ENCODE peak calls at places on chromosomes 1 and 21, in four cellular contexts. O, K, C and G are unnamed samples.

GRCh38 chr1:37476460-37477197 is 2.2 kb downstream of the ZC3H12A start:
- DNase-seq in O (no peak), K (peak), C (no peak), G (no peak)

GRCh38 chr1:36582066-36582755 is 99.5 kb upstream of the CSF3R start:
- DNase-seq in O (no peak), K (no peak), C (no peak), G (no peak)

GRCh38 chr1:72283204-72284083 is 1.1 kb upstream of the NEGR1 start:
- DNase-seq in K (no peak), C (no peak), O (no peak), G (peak)

GRCh38 chr21:44455524-44456206 is 355 bp downstream of the LRRC3 start:
- DNase-seq in K (no peak), O (no peak), C (no peak), G (peak)

GRCh38 chr1:50422675-50422945 is 633 bp downstream of the DMRTA2 start:
- DNase-seq in O (no peak), C (no peak), K (no peak), G (no peak)

GRCh38 chr1:205945056-205945455 is 1.8 kb upstream of the SLC26A9 start:
- DNase-seq in K (peak), C (no peak), O (peak), G (no peak)

GRCh38 chr1:46133181-46133658 is 791 bp upstream of the PIK3R3 start:
- DNase-seq in O (peak), C (no peak), K (no peak), G (no peak)

GRCh38 chr1:116483481-116484309 is 87.1 kb downstream of the CD58 start:
- DNase-seq in O (no peak), K (no peak), C (no peak), G (no peak)

GRCh38 chr1:2607681-2608041 is 21.1 kb downstream of the PRXL2B start:
- DNase-seq in C (no peak), O (no peak), K (no peak), G (no peak)

GRCh38 chr1:198936371-198937083 is 297.7 kb downstream of the PTPRC start:
- DNase-seq in O (no peak), C (no peak), K (no peak), G (no peak)

GRCh38 chr1:187842406-187843165 is 1013.8 kb downstream of the PLA2G4A start:
- DNase-seq in C (no peak), O (no peak), K (no peak), G (no peak)

GRCh38 chr1:151579436-151580225 is 32.2 kb upstream of the SNX27 start:
- DNase-seq in O (no peak), K (no peak), C (no peak), G (no peak)

GRCh38 chr1:12546771-12547585 is 71.0 kb downstream of the DHRS3 start:
- DNase-seq in C (no peak), K (no peak), O (no peak), G (peak)

GRCh38 chr1:90045853-90046563 is 51.1 kb downstream of the ZNF326 start:
- DNase-seq in C (no peak), O (peak), K (peak), G (peak)

GRCh38 chr1:228756457-228756856 is 21.2 kb downstream of the RHOU start:
- DNase-seq in C (no peak), K (no peak), O (no peak), G (no peak)

GRCh38 chr1:48017716-48018115 is 20.5 kb upstream of the TRABD2B start:
- DNase-seq in O (no peak), C (no peak), K (no peak), G (no peak)

GRCh38 chr1:235902638-235903542 is 36.2 kb upstream of the LYST start:
- DNase-seq in C (no peak), K (no peak), O (no peak), G (no peak)

GRCh38 chr1:902023-902422 is 21.7 kb upstream of the SAMD11 start:
- DNase-seq in K (no peak), O (no peak), C (no peak), G (peak)

GRCh38 chr1:25447547-25447946 is 16.9 kb downstream of the MACO1 start:
- DNase-seq in K (no peak), O (no peak), C (peak), G (no peak)

GRCh38 chr1:94539496-94539895 is 2.1 kb downstream of the F3 start:
- DNase-seq in O (no peak), C (no peak), K (no peak), G (no peak)

GRCh38 chr21:45872902-45873301 is 108.7 kb upstream of the COL6A1 start:
- DNase-seq in K (no peak), C (no peak), O (no peak), G (no peak)

GRCh38 chr1:183363967-183364366 is 54.2 kb downstream of the NMNAT2 start:
- DNase-seq in C (no peak), O (no peak), K (no peak), G (no peak)

GRCh38 chr21:18430341-18430740 is 26.8 kb upstream of the TMPRSS15 start:
- DNase-seq in C (no peak), O (no peak), K (no peak), G (no peak)
- TF ChIP-seq FOXK2 in C (no peak), O (no peak), K (no peak), G (no peak)

DNA sequence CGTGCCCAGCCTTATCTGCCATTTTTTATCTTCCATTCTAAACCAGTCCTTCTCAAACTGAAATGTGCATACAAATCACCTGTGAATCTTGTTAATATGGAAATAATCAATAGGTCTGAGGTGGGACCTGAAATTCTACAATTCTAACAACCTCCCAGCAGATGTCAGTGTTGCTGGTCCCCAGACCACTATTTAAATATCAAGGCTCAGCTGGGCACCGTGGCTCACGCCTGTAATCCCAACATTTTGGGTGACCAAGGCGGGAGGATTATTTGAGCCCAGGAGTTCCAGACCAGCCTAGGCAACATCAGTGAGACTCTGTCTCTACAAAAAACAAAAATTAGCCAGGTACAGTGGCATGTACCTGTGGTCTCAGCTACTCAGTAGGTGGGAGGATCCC is 4.1 kb downstream of the UQCRHL start:
- DNase-seq in K (peak), O (peak), C (no peak), G (peak)
- TF ChIP-seq FOXK2 in K (no peak), O (no peak), C (no peak), G (no peak)

GRCh38 chr1:5298376-5298775 is 644.0 kb downstream of the AJAP1 start:
- DNase-seq in O (no peak), C (no peak), K (no peak), G (no peak)

GRCh38 chr1:5296135-5296930 is 641.9 kb downstream of the AJAP1 start:
- DNase-seq in C (no peak), O (no peak), K (no peak), G (no peak)

GRCh38 chr1:5297199-5297877 is 642.9 kb downstream of the AJAP1 start:
- DNase-seq in K (no peak), C (no peak), O (no peak), G (no peak)

DNA sequence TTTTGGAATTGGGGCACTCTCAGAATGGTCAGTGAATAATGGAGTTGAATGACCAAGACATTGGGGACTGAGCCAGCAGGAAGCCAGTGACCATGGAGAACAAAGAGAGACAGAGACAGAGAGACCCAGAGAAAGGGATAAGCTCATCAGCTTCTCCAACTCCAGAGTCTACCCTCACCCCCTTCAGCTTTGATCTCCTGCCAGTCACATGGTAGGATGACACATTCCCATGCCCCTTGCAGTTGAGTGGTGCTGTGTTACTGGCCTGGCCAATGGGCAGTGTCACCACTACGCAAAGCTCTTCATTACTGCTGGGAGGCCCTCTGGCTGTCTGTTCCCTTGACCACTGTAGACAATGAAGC is 643.5 kb downstream of the AJAP1 start:
- DNase-seq in O (no peak), C (no peak), K (no peak), G (no peak)
- TF ChIP-seq FOXK2 in O (no peak), C (no peak), K (no peak), G (no peak)

GRCh38 chr1:176857632-176858031 is 306.9 kb downstream of the ASTN1 start:
- DNase-seq in O (no peak), C (no peak), K (no peak), G (no peak)
- TF ChIP-seq FOXK2 in O (no peak), C (no peak), K (no peak), G (no peak)

DNA sequence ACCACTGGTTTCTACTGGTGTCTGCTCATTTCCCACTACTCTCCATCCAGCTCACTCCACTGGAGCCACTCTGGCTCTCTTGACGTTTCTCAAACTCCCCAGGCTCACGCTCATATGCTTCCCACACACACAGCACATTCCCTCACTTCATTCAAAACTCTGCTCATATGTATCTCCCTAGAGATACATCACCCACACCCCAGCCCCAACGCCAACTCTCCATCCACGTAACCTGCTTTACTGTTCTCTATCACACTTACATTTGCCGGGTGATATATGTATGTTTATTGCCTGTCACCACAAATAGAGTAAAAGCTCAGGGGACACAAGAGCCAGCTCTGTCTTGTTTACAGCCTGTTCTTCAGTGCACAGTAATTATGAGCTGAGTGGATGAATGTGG is 22.2 kb downstream of the EBNA1BP2 start:
- DNase-seq in C (no peak), O (no peak), K (no peak), G (no peak)
- TF ChIP-seq FOXK2 in C (no peak), O (no peak), K (no peak), G (no peak)

GRCh38 chr1:159869173-159869572 is 6.7 kb upstream of the VSIG8 start:
- DNase-seq in O (peak), K (no peak), C (no peak), G (no peak)
- TF ChIP-seq FOXK2 in O (peak), K (no peak), C (no peak), G (no peak)

GRCh38 chr1:32074841-32075240 is 2.1 kb downstream of the TMEM39B start:
- DNase-seq in K (no peak), O (no peak), C (no peak), G (no peak)

GRCh38 chr1:32072622-32073386 is at the start of gene TMEM39B:
- DNase-seq in C (peak), O (peak), K (peak), G (peak)

GRCh38 chr1:32071758-32072621 is 749 bp upstream of the TMEM39B start:
- DNase-seq in O (no peak), C (no peak), K (peak), G (no peak)

GRCh38 chr1:32077451-32077850 is 4.7 kb downstream of the TMEM39B start:
- DNase-seq in C (no peak), K (no peak), O (no peak), G (no peak)

DNA sequence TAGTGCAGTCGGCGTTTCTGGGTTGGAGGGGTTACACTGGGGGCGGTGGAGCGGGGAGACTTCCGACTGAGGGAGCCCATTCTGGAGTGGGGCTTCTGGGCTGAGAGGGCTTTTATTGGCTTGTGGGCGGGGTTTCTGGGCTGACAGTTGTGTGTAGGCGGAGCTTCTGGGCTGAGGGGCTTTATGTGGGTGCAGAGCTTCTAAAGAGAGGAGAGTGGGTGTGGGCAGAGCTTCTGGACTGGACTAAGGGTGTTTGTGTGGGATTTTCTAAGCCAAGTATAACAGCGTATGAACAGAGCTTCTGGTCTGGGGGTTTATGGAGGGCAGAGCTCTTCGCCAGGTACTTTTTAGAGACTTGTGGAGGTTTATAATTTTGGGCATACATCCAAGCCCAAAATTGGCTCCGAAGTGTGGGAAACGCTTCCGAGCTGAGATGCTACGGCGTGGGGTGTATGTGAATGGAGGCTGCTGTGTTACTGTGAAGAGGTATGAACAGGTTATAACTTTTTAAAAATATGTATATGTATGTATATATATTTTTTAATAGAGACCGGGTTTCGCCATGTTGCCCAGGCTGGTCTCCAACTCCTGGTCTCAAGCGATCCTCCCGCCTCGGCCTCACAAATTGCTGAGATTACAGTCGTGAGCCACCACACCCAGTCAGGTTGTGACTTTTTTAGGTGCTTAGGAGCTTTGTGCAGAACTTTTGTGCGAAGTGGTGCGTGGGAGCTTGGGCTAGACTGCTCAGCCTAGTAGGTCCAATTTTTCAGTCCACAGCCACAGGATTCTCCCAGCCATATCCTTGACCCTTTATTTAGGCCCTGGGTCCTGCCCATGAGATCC is 869 bp downstream of the TMEM39B start:
- DNase-seq in K (no peak), O (no peak), C (peak), G (no peak)
- TF ChIP-seq FOXK2 in K (no peak), O (no peak), C (no peak), G (no peak)

GRCh38 chr1:107750364-107750959 is 214.5 kb downstream of the VAV3 start:
- DNase-seq in K (peak), O (peak), C (peak), G (peak)
- TF ChIP-seq FOXK2 in K (no peak), O (no peak), C (no peak), G (no peak)

GRCh38 chr21:20169812-20170576 is 828.2 kb upstream of the NCAM2 start:
- DNase-seq in O (no peak), K (no peak), C (no peak), G (no peak)

GRCh38 chr21:20167059-20167458 is 831.1 kb upstream of the NCAM2 start:
- DNase-seq in K (no peak), O (no peak), C (no peak), G (no peak)
- TF ChIP-seq FOXK2 in K (no peak), O (no peak), C (no peak), G (no peak)